ENCODE peak calls at places on chromosomes 1 and 21, in four cellular contexts. One of them, this sample, is unnamed.

GRCh38 chr21:45487891-45488600 is 54.2 kb downstream of the SLC19A1 start:
- DNase-seq in CD4-positive, alpha-beta memory T cell: no peak
- DNase-seq in tibial artery: no peak
- DNase-seq in PC-3: no peak
- DNase-seq in this sample: no peak

GRCh38 chr1:236904874-236905741 is 99.1 kb downstream of the MT1HL1 start:
- DNase-seq in PC-3: peak; percentile 89
- DNase-seq in tibial artery: no peak
- DNase-seq in CD4-positive, alpha-beta memory T cell: no peak
- DNase-seq in this sample: peak; percentile 58

GRCh38 chr1:211639500-211640361 is 35.7 kb downstream of the NEK2 start:
- DNase-seq in PC-3: peak; percentile 70
- DNase-seq in CD4-positive, alpha-beta memory T cell: no peak
- DNase-seq in tibial artery: no peak
- DNase-seq in this sample: no peak

GRCh38 chr1:6603851-6604558 is 1.3 kb upstream of the KLHL21 start:
- DNase-seq in tibial artery: peak; percentile 89
- DNase-seq in CD4-positive, alpha-beta memory T cell: no peak
- DNase-seq in PC-3: peak; percentile 38
- DNase-seq in this sample: peak; percentile 65

GRCh38 chr1:27981146-27981545 is 21.4 kb downstream of the XKR8 start:
- DNase-seq in CD4-positive, alpha-beta memory T cell: no peak
- DNase-seq in tibial artery: no peak
- DNase-seq in PC-3: no peak
- DNase-seq in this sample: no peak

GRCh38 chr1:208270679-208271111 is 26.5 kb upstream of the PLXNA2 start:
- DNase-seq in tibial artery: no peak
- DNase-seq in PC-3: no peak
- DNase-seq in CD4-positive, alpha-beta memory T cell: no peak
- DNase-seq in this sample: no peak

GRCh38 chr1:210557426-210558077 is 228.8 kb downstream of the HHAT start:
- DNase-seq in tibial artery: no peak
- DNase-seq in PC-3: no peak
- DNase-seq in CD4-positive, alpha-beta memory T cell: no peak
- DNase-seq in this sample: no peak

GRCh38 chr1:154342836-154343472 is 17.6 kb downstream of the ATP8B2 start:
- DNase-seq in PC-3: no peak
- DNase-seq in tibial artery: no peak
- DNase-seq in CD4-positive, alpha-beta memory T cell: peak; percentile 77
- DNase-seq in this sample: no peak

GRCh38 chr1:65265296-65266271 is 43.8 kb upstream of the DNAJC6 start:
- DNase-seq in tibial artery: peak; percentile 29
- DNase-seq in CD4-positive, alpha-beta memory T cell: peak; percentile 45
- DNase-seq in PC-3: no peak
- DNase-seq in this sample: no peak

GRCh38 chr1:52552236-52552504 is 722 bp downstream of the TUT4 start:
- DNase-seq in CD4-positive, alpha-beta memory T cell: peak; percentile 79
- DNase-seq in tibial artery: peak; percentile 39
- DNase-seq in PC-3: peak; percentile 52
- DNase-seq in this sample: peak; percentile 86

GRCh38 chr21:45026066-45026745 is 48.2 kb upstream of the ADARB1 start:
- DNase-seq in tibial artery: no peak
- DNase-seq in CD4-positive, alpha-beta memory T cell: no peak
- DNase-seq in PC-3: no peak
- DNase-seq in this sample: no peak

DNA sequence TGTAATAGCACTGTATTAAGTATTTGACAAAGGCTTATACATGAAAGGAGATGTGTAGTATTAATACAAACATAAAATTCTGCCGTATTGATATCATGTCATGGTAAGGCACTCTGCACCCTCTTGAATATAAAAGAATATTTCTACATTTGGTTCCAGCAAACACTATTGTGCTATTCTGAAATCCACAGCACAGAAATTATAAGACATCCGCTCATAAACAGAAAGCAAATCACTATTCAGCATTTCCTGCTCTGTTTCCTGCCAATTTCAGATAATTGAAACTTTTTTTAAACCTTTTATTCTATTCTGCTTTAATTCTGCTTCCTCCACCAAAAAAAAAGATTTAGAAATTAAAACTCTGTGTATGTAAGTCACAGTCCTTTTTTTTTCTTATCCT is 39.6 kb upstream of the PLEKHO1 start:
- DNase-seq in PC-3: no peak
- DNase-seq in tibial artery: no peak
- DNase-seq in CD4-positive, alpha-beta memory T cell: peak; percentile 33
- DNase-seq in this sample: no peak
- H3K27ac ChIP-seq in PC-3: no peak overlapping the region
- H3K27ac ChIP-seq in tibial artery: no peak overlapping the region
- H3K27ac ChIP-seq in CD4-positive, alpha-beta memory T cell: peak overlapping the region; percentile 67
- H3K27ac ChIP-seq in this sample: no peak overlapping the region

DNA sequence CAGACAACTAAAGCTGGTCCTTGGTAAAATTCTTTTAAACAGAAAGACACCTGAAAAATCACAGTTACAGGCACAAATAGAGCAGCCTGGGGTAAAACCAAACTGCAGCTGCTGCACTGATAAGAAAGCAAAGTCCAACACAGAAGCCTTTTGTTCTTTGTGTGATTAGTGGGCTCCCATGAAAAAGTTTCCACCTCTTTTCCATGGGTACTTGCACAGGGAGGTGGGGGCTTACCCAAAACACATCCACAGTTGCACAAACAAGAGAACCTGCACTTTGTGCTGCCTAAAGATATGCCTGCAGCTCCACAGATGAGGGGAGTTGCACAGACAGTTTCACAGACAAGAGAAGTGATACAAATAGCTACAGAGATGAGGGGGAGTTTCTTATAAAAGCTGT is 106.7 kb upstream of the SLC5A9 start:
- DNase-seq in CD4-positive, alpha-beta memory T cell: no peak
- DNase-seq in tibial artery: no peak
- DNase-seq in PC-3: no peak
- DNase-seq in this sample: no peak
- H3K27ac ChIP-seq in CD4-positive, alpha-beta memory T cell: no peak overlapping the region
- H3K27ac ChIP-seq in tibial artery: no peak overlapping the region
- H3K27ac ChIP-seq in PC-3: no peak overlapping the region
- H3K27ac ChIP-seq in this sample: no peak overlapping the region

DNA sequence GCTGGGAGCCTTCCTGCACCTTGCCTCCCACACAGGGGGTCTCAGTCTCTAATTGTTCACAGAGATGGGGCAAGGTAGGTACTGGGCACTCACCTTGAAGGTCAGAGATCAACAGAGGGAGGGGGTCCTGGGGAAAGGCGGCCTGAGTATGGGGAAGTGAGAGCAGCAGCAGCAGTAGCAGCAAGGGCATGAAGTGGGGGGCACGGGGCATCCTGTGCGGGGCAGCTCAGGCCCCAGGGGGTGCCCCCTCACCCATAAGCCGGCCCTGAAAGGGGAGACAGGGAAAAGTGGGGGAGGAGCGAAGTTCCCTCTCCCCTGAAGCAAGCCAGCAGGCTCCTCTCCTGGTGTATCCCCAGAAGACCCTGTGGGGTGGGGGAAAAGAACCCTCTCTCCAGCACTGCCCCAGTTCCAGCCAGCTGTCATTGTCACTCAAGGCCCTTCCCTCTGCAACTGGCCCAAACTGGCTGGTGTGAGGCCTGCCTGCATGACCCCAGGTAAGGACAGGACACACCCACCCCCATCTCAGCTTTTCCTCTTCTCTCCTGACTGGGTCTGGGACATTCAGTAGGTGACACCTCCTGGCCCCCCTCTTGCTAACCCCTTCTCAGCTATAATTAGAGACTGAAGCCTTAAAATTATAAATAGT is 3.9 kb downstream of the SEMA6C start:
- DNase-seq in tibial artery: no peak
- DNase-seq in PC-3: no peak
- DNase-seq in CD4-positive, alpha-beta memory T cell: no peak
- DNase-seq in this sample: no peak
- H3K27ac ChIP-seq in tibial artery: no peak overlapping the region
- H3K27ac ChIP-seq in PC-3: no peak overlapping the region
- H3K27ac ChIP-seq in CD4-positive, alpha-beta memory T cell: no peak overlapping the region
- H3K27ac ChIP-seq in this sample: no peak overlapping the region

GRCh38 chr21:39061766-39062165 is 121.5 kb downstream of the PSMG1 start:
- DNase-seq in tibial artery: no peak
- DNase-seq in CD4-positive, alpha-beta memory T cell: no peak
- DNase-seq in PC-3: no peak
- DNase-seq in this sample: peak; percentile 49
- H3K27ac ChIP-seq in tibial artery: no peak overlapping the region
- H3K27ac ChIP-seq in CD4-positive, alpha-beta memory T cell: no peak overlapping the region
- H3K27ac ChIP-seq in PC-3: peak overlapping the region; percentile 7
- H3K27ac ChIP-seq in this sample: no peak overlapping the region

DNA sequence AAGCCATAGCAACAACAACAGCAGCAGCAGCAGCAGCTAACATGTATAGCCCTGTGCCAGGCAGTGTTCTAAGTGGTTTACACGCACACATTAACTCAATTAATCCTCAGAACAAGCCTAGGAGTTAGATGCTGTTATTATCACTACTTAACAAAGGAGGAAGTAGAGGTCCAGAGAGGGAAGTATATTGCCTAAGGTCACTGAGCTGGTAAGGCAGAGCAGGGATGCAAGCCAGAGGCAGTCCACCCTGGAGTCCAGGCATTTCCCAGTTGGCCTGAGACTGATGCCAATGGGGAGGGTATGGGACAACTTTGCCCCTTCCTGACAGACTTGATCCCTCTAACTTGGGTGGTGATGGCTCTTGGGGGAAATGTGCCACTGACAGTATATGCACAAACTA is 6.8 kb downstream of the CDC14A start:
- DNase-seq in PC-3: no peak
- DNase-seq in tibial artery: no peak
- DNase-seq in CD4-positive, alpha-beta memory T cell: no peak
- DNase-seq in this sample: no peak
- H3K27ac ChIP-seq in PC-3: no peak overlapping the region
- H3K27ac ChIP-seq in tibial artery: no peak overlapping the region
- H3K27ac ChIP-seq in CD4-positive, alpha-beta memory T cell: no peak overlapping the region
- H3K27ac ChIP-seq in this sample: no peak overlapping the region

GRCh38 chr1:214419650-214420049 is 131.8 kb downstream of the PTPN14 start:
- DNase-seq in CD4-positive, alpha-beta memory T cell: no peak
- DNase-seq in PC-3: no peak
- DNase-seq in tibial artery: no peak
- DNase-seq in this sample: peak; percentile 51

GRCh38 chr1:214422137-214422671 is 129.2 kb downstream of the PTPN14 start:
- DNase-seq in CD4-positive, alpha-beta memory T cell: no peak
- DNase-seq in PC-3: peak; percentile 92
- DNase-seq in tibial artery: no peak
- DNase-seq in this sample: peak; percentile 69

GRCh38 chr1:214423045-214423444 is 128.4 kb downstream of the PTPN14 start:
- DNase-seq in CD4-positive, alpha-beta memory T cell: no peak
- DNase-seq in PC-3: no peak
- DNase-seq in tibial artery: no peak
- DNase-seq in this sample: no peak

GRCh38 chr1:214420341-214420740 is 131.1 kb downstream of the PTPN14 start:
- DNase-seq in tibial artery: no peak
- DNase-seq in PC-3: no peak
- DNase-seq in CD4-positive, alpha-beta memory T cell: no peak
- DNase-seq in this sample: no peak

GRCh38 chr1:214420833-214421232 is 130.6 kb downstream of the PTPN14 start:
- DNase-seq in tibial artery: no peak
- DNase-seq in PC-3: no peak
- DNase-seq in CD4-positive, alpha-beta memory T cell: no peak
- DNase-seq in this sample: no peak
- H3K27ac ChIP-seq in tibial artery: no peak overlapping the region
- H3K27ac ChIP-seq in PC-3: no peak overlapping the region
- H3K27ac ChIP-seq in CD4-positive, alpha-beta memory T cell: no peak overlapping the region
- H3K27ac ChIP-seq in this sample: peak overlapping the region; percentile 20